ENCODE peak calls at places on chromosomes 4 and X, in four cellular contexts. One of them, this sample, is unnamed.

GRCh38 chr4:159900562-159900961 is 797.7 kb downstream of the RAPGEF2 start:
- DNase-seq in GM12878: no peak
- DNase-seq in HL-60: no peak
- DNase-seq in K562: no peak
- DNase-seq in this sample: no peak

GRCh38 chr4:26779674-26780073 is 81.0 kb upstream of the STIM2 start:
- DNase-seq in GM12878: no peak
- DNase-seq in HL-60: no peak
- DNase-seq in K562: no peak
- DNase-seq in this sample: no peak

GRCh38 chr4:121370729-121371325 is 10.0 kb downstream of the QRFPR start:
- DNase-seq in GM12878: no peak
- DNase-seq in HL-60: peak; percentile 6
- DNase-seq in K562: peak; percentile 9
- DNase-seq in this sample: no peak

GRCh38 chr4:167282171-167282864 is 48.0 kb upstream of the SPOCK3 start:
- DNase-seq in GM12878: no peak
- DNase-seq in HL-60: no peak
- DNase-seq in K562: no peak
- DNase-seq in this sample: no peak

GRCh38 chr4:180449395-180449956 is 1793.7 kb upstream of the TENM3 start:
- DNase-seq in GM12878: no peak
- DNase-seq in HL-60: no peak
- DNase-seq in K562: no peak
- DNase-seq in this sample: peak; percentile 5

GRCh38 chrX:70196961-70197805 is 19.9 kb downstream of the DGAT2L6 start:
- DNase-seq in GM12878: no peak
- DNase-seq in HL-60: peak; percentile 21
- DNase-seq in K562: peak; percentile 72
- DNase-seq in this sample: peak; percentile 11

GRCh38 chrX:80430826-80431501 is 10.7 kb downstream of the TENT5D start:
- DNase-seq in GM12878: no peak
- DNase-seq in HL-60: no peak
- DNase-seq in K562: peak; percentile 18
- DNase-seq in this sample: no peak

GRCh38 chr4:1879491-1879890 is 8.3 kb downstream of the NSD2 start:
- DNase-seq in GM12878: no peak
- DNase-seq in HL-60: no peak
- DNase-seq in K562: no peak
- DNase-seq in this sample: no peak

GRCh38 chr4:81503586-81503985 is 31.9 kb upstream of the RASGEF1B start:
- DNase-seq in GM12878: no peak
- DNase-seq in HL-60: no peak
- DNase-seq in K562: no peak
- DNase-seq in this sample: no peak

DNA sequence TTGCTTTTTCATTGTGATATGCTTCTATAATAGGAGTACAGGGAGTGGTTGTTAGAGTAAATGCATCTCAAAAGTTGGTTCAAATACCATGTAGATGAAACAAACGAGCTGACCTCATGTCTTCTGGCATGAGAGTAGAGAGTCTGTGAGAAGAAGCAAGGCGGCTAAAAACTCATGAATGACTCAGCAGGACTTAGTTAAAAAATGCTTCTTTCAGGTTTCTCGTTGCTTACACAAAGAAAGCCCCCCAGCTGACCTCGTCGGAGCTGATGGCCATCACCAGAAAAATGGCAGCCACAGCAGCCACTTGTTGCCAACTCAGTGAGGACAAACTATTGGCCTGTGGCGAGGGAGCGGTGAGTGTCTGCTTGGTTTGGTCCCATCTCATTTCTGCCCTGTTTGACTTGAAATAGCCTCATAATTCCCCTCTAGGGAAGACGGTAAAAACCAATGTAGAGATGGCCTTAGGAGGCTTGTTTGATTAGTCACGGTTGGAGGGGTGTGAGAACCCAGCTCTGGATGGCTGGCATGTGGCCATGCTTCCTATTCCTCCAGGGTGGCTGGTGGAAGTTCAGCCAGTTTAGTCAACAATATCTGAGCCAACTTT is 14.5 kb downstream of the AFP start:
- DNase-seq in GM12878: no peak
- DNase-seq in HL-60: no peak
- DNase-seq in K562: peak; percentile 12
- DNase-seq in this sample: no peak
- TF ChIP-seq SPI1 in GM12878: no peak
- TF ChIP-seq SPI1 in HL-60: no peak
- TF ChIP-seq SPI1 in K562: no peak
- TF ChIP-seq SPI1 in this sample: no peak

DNA sequence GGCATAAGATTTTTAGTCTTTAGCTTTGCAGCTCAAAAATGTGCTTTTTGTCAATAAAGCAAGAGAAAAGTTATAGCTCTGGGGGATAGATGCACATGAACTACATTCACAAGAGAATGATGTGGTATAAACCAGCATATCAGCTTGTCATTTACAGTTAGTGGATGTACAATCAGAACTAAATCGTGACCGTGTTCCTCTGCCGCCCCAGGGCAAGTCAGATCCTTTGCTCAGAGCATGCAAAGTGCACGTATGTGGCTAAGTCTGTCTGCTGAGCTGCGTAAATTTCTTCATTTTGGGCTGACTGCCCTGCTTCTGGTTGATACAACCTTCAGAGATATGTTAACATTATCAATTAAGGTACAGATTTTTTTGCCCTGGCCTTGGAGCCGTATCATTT is 9.3 kb downstream of the PGM2 start:
- DNase-seq in GM12878: no peak
- DNase-seq in HL-60: no peak
- DNase-seq in K562: no peak
- DNase-seq in this sample: no peak
- TF ChIP-seq SPI1 in GM12878: no peak
- TF ChIP-seq SPI1 in HL-60: no peak
- TF ChIP-seq SPI1 in K562: no peak
- TF ChIP-seq SPI1 in this sample: no peak

DNA sequence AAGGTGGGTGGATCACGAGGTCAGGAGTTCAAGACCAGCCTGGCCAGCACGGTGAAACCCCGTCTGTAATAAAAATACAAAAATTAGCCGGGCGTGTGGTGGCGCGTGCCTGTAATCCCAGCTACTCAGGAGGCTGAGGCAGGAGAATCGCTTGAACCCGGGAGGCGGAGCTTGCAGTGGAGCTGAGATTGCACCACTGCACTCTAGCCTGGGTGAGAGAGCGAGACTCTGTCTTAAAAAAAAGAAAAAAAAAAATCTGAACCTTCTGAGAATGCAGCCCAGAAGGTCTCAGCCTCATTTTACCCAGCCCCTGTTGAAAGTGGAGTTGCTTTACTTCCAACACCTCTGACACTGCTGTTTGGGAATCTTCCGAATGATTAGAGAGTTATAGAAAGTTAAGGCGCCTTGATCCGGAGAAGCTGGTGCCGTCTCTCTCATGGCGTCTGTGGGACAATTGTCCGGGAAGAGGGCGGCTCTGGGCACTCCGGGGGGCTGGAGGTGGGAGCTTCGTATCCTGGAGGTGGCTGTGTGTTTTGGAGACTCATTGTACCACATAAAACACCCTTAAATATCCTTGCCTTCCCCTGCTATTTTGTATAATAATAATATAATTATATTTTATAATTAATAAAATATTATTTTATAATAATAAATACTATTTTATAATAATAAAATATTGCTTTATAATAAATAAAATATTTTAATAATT is 92.7 kb upstream of the PPP2R3B start:
- DNase-seq in GM12878: no peak
- DNase-seq in HL-60: no peak
- DNase-seq in K562: no peak
- DNase-seq in this sample: no peak
- TF ChIP-seq SPI1 in GM12878: no peak
- TF ChIP-seq SPI1 in HL-60: no peak
- TF ChIP-seq SPI1 in K562: no peak
- TF ChIP-seq SPI1 in this sample: no peak

GRCh38 chr4:123304151-123305021 is 92.2 kb upstream of the SPRY1 start:
- DNase-seq in GM12878: no peak
- DNase-seq in HL-60: no peak
- DNase-seq in K562: no peak
- DNase-seq in this sample: no peak
- TF ChIP-seq SPI1 in GM12878: no peak
- TF ChIP-seq SPI1 in HL-60: no peak
- TF ChIP-seq SPI1 in K562: no peak
- TF ChIP-seq SPI1 in this sample: no peak

This sample was measured in GM12891.